ENCODE peak calls at places on chromosomes 5 and 9, in five cellular contexts. H is lower leg skin, J is neural progenitor cell, Y is heart left ventricle, B is BE2C. T is an unnamed sample.

GRCh38 chr5:179123491-179124328 is 63.5 kb downstream of the ZNF354C start:
- DNase-seq in J (no peak), Y (no peak), B (no peak), H (no peak), T (no peak)

GRCh38 chr9:123235448-123235847 is 32.9 kb downstream of the STRBP start:
- DNase-seq in H (no peak), B (no peak), J (no peak), Y (no peak), T (no peak)

GRCh38 chr5:43312699-43313034 is 545 bp downstream of the HMGCS1 start:
- DNase-seq in B (no peak), J (no peak), Y (peak; percentile 7), H (no peak), T (no peak)

GRCh38 chr5:174348582-174348981 is 303.1 kb downstream of the NSG2 start:
- DNase-seq in H (no peak), Y (peak; percentile 12), B (no peak), J (no peak), T (no peak)

GRCh38 chr9:134284273-134284672 is 42.0 kb upstream of the RXRA start:
- DNase-seq in J (no peak), B (no peak), H (no peak), Y (peak; percentile 67), T (no peak)

GRCh38 chr5:159704160-159704559 is 212.1 kb upstream of the ADRA1B start:
- DNase-seq in Y (no peak), J (no peak), B (no peak), H (no peak), T (peak; percentile 10)

GRCh38 chr9:89817186-89817960 is 212.6 kb downstream of the GADD45G start:
- DNase-seq in J (no peak), B (peak; percentile 78), H (no peak), Y (no peak), T (no peak)

GRCh38 chr5:64949331-64949730 is 180.6 kb downstream of the CWC27 start:
- DNase-seq in B (no peak), H (no peak), J (no peak), Y (no peak), T (no peak)

GRCh38 chr5:2936413-2936812 is 184.9 kb upstream of the IRX2 start:
- DNase-seq in H (no peak), Y (no peak), B (no peak), J (no peak), T (no peak)

GRCh38 chr9:74333633-74334032 is 163.5 kb upstream of the RORB start:
- DNase-seq in H (no peak), B (no peak), Y (no peak), J (no peak), T (no peak)

GRCh38 chr9:36328798-36329411 is 70.7 kb upstream of the GNE start:
- DNase-seq in J (peak; percentile 68), B (peak; percentile 61), Y (peak; percentile 35), H (peak; percentile 43), T (peak; percentile 79)

GRCh38 chr9:36218011-36218410 is 27.3 kb downstream of the CLTA start:
- DNase-seq in Y (no peak), B (no peak), J (no peak), H (no peak), T (no peak)

DNA sequence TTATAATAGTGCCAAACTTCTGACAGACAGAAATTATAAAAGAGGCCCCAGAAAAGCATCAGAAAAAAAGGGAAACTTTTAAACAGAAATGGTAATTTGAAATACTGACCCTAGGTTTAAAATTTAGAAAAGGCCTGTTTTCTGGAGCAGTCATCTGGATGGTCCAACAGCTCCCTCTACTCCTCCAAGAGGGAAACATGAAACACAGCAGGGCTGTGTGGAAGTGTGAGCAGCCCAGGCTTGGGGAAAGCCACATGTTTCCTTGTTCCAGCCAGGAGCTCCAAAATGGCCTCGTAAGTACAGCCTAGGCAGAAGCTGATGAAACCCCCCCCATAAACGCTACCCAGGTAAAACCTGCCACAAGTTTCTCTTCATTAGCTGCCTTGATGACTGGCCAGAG is 499.3 kb upstream of the ADAMTS16 start:
- DNase-seq in J (peak; percentile 46), B (no peak), Y (no peak), H (no peak), T (peak; percentile 9)
- TF ChIP-seq CTCF in J (peak; percentile 48), B (no peak), Y (no peak), H (no peak), T (peak; percentile 13)

GRCh38 chr9:124694394-124695279 is 76.5 kb downstream of the NR6A1 start:
- DNase-seq in H (no peak), J (no peak), B (no peak), Y (no peak), T (peak; percentile 12)
- H3K4me3 ChIP-seq in H (no peak overlapping the region), J (no peak overlapping the region), B (no peak overlapping the region), Y (no peak overlapping the region), T (no peak overlapping the region)

GRCh38 chr5:37090781-37091180 is 158.4 kb downstream of the CPLANE1 start:
- DNase-seq in B (no peak), H (no peak), J (no peak), Y (no peak), T (no peak)
- TF ChIP-seq CTCF in B (no peak), H (no peak), J (no peak), Y (no peak), T (no peak)

GRCh38 chr5:126398791-126399190 is 24.4 kb upstream of the GRAMD2B start:
- DNase-seq in J (no peak), Y (no peak), H (no peak), B (no peak), T (no peak)

GRCh38 chr5:126403156-126403555 is 20.1 kb upstream of the GRAMD2B start:
- DNase-seq in J (no peak), H (no peak), Y (no peak), B (no peak), T (no peak)

GRCh38 chr5:126402591-126402990 is 20.6 kb upstream of the GRAMD2B start:
- DNase-seq in Y (no peak), J (no peak), B (no peak), H (no peak), T (no peak)

GRCh38 chr5:126400621-126401251 is 22.5 kb upstream of the GRAMD2B start:
- DNase-seq in J (no peak), Y (no peak), B (no peak), H (no peak), T (no peak)

GRCh38 chr5:126403871-126404270 is 19.3 kb upstream of the GRAMD2B start:
- DNase-seq in H (no peak), J (no peak), Y (no peak), B (no peak), T (peak; percentile 40)
- H3K4me3 ChIP-seq in H (no peak overlapping the region), J (no peak overlapping the region), Y (no peak overlapping the region), B (no peak overlapping the region), T (no peak overlapping the region)

DNA sequence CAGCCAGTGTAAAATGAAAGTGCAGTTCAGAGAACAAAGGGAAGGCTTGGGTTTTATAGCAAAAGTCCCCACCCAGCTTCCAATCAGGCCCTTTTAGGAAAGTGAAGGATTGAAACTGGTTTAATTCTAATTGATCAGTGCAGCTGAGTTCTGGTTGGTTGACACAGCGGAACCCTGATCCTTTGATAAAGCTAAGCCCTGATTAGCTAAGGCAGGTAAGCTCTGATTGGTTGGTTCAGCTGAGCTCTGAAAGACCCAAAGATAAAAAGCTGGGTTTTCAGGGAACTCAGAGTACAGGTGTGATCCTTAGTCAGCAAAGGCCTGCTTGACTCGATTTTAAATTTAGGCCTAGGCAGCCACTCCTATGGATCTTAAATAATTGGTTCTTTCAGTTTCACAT is 70.8 kb upstream of the PRRC1 start:
- DNase-seq in J (peak; percentile 45), H (no peak), Y (no peak), B (no peak), T (no peak)
- TF ChIP-seq CTCF in J (no peak), H (no peak), Y (no peak), B (no peak), T (no peak)

GRCh38 chr5:128537999-128538248 is at the start of gene FBN2:
- DNase-seq in Y (no peak), J (no peak), B (no peak), H (no peak), T (no peak)

GRCh38 chr5:128537306-128537998 is 593 bp downstream of the FBN2 start:
- DNase-seq in H (no peak), J (peak; percentile 73), Y (peak; percentile 31), B (no peak), T (peak; percentile 59)

GRCh38 chr5:128538249-128539037 is 398 bp upstream of the FBN2 start:
- DNase-seq in J (peak; percentile 96), Y (peak; percentile 83), H (no peak), B (peak; percentile 8), T (peak; percentile 84)

GRCh38 chr5:128536229-128536860 is 1.7 kb downstream of the FBN2 start:
- DNase-seq in H (no peak), B (no peak), Y (no peak), J (peak; percentile 76), T (peak; percentile 12)

GRCh38 chr5:128536861-128537305 is 1.2 kb downstream of the FBN2 start:
- DNase-seq in H (no peak), Y (no peak), J (peak; percentile 76), B (no peak), T (no peak)
- H3K4me3 ChIP-seq in H (peak overlapping the region; percentile 34), Y (peak overlapping the region; percentile 32), J (peak overlapping the region; percentile 82), B (no peak overlapping the region), T (peak overlapping the region; percentile 73)

T was measured in astrocyte of the spinal cord.